ENCODE peak calls at places on chromosome 22, in seven cellular contexts. N is astrocyte of the cerebellum, Z is GM12878, X is GM12865, L is foreskin fibroblast, H is right lobe of liver, E is cardiac fibroblast. K is an unnamed sample.

GRCh38 chr22:31647516-31647915 is 14.5 kb downstream of the PISD start:
- DNase-seq in N (peak), Z (no peak), X (no peak), L (peak), H (no peak), E (peak), K (peak)

GRCh38 chr22:45918455-45919370 is 58.2 kb downstream of the WNT7B start:
- DNase-seq in N (peak), Z (no peak), X (no peak), L (no peak), H (no peak), E (peak), K (no peak)

GRCh38 chr22:28815101-28815500 is 14.7 kb upstream of the XBP1 start:
- DNase-seq in N (no peak), Z (no peak), X (no peak), L (no peak), H (no peak), E (no peak), K (no peak)

GRCh38 chr22:35315141-35315854 is 15.6 kb downstream of the TOM1 start:
- DNase-seq in N (no peak), Z (no peak), X (no peak), L (no peak), H (peak), E (no peak), K (no peak)

GRCh38 chr22:49768961-49769690 is 58.5 kb downstream of the BRD1 start:
- DNase-seq in N (peak), Z (no peak), X (no peak), L (peak), H (peak), E (peak), K (no peak)

GRCh38 chr22:41920271-41920976 is 5.5 kb upstream of the SHISA8 start:
- DNase-seq in N (no peak), Z (no peak), X (peak), L (no peak), H (no peak), E (no peak), K (no peak)

GRCh38 chr22:46071451-46072029 is 78.8 kb upstream of the PPARA start:
- DNase-seq in N (peak), Z (no peak), X (peak), L (peak), H (peak), E (peak), K (peak)

GRCh38 chr22:29705651-29706050 is 14.2 kb upstream of the CABP7 start:
- DNase-seq in N (no peak), Z (no peak), X (no peak), L (no peak), H (no peak), E (no peak), K (no peak)

GRCh38 chr22:50089231-50090140 is at the start of gene MOV10L1:
- DNase-seq in N (no peak), Z (no peak), X (no peak), L (peak), H (peak), E (peak), K (no peak)

GRCh38 chr22:45009881-45010531 is at the start of gene PHF21B:
- DNase-seq in N (peak), Z (no peak), X (peak), L (peak), H (peak), E (peak), K (no peak)

GRCh38 chr22:42443240-42444059 is 11.2 kb upstream of the NFAM1 start:
- DNase-seq in N (no peak), Z (no peak), X (no peak), L (no peak), H (no peak), E (peak), K (no peak)

GRCh38 chr22:32204211-32204855 is 540 bp downstream of the RFPL2 start:
- DNase-seq in N (no peak), Z (no peak), X (no peak), L (no peak), H (peak), E (no peak), K (no peak)

GRCh38 chr22:47371263-47372090 is 609.0 kb downstream of the TBC1D22A start:
- DNase-seq in N (no peak), Z (no peak), X (no peak), L (no peak), H (no peak), E (no peak), K (no peak)

GRCh38 chr22:42820075-42820763 is 36.9 kb downstream of the ARFGAP3 start:
- DNase-seq in N (peak), Z (no peak), X (peak), L (peak), H (no peak), E (peak), K (peak)

GRCh38 chr22:32378703-32379272 is 21.1 kb downstream of the RFPL3 start:
- DNase-seq in N (no peak), Z (no peak), X (peak), L (peak), H (no peak), E (peak), K (no peak)

GRCh38 chr22:41380993-41381328 is 781 bp upstream of the TEF start:
- DNase-seq in N (peak), Z (no peak), X (no peak), L (peak), H (no peak), E (peak), K (peak)

GRCh38 chr22:39621826-39622225 is 51.3 kb downstream of the CACNA1I start:
- DNase-seq in N (no peak), Z (no peak), X (no peak), L (no peak), H (no peak), E (no peak), K (no peak)

GRCh38 chr22:31296258-31296657 is 4.0 kb upstream of the PIK3IP1 start:
- DNase-seq in N (no peak), Z (no peak), X (no peak), L (peak), H (no peak), E (peak), K (no peak)

GRCh38 chr22:43974028-43974545 is 18.8 kb downstream of the SAMM50 start:
- DNase-seq in N (no peak), Z (no peak), X (no peak), L (no peak), H (no peak), E (no peak), K (no peak)

GRCh38 chr22:40414306-40414705 is 43.9 kb downstream of the SGSM3 start:
- DNase-seq in N (no peak), Z (no peak), X (no peak), L (no peak), H (no peak), E (no peak), K (peak)

GRCh38 chr22:42862045-42862734 is 5.1 kb upstream of the ARFGAP3 start:
- DNase-seq in N (peak), Z (no peak), X (no peak), L (no peak), H (no peak), E (no peak), K (no peak)

GRCh38 chr22:43956805-43957463 is 1.7 kb downstream of the SAMM50 start:
- DNase-seq in N (no peak), Z (no peak), X (no peak), L (no peak), H (no peak), E (peak), K (no peak)

GRCh38 chr22:33337524-33337923 is 279.3 kb upstream of the SYN3 start:
- DNase-seq in N (no peak), Z (no peak), X (no peak), L (no peak), H (peak), E (no peak), K (no peak)

GRCh38 chr22:31243339-31244043 is 31.4 kb downstream of the LIMK2 start:
- DNase-seq in N (no peak), Z (no peak), X (no peak), L (no peak), H (no peak), E (no peak), K (no peak)

GRCh38 chr22:47902646-47903180 is 1140.3 kb downstream of the TBC1D22A start:
- DNase-seq in N (no peak), Z (no peak), X (no peak), L (no peak), H (no peak), E (no peak), K (no peak)

GRCh38 chr22:45680932-45681700 is 9.5 kb downstream of the ATXN10 start:
- DNase-seq in N (no peak), Z (no peak), X (no peak), L (peak), H (no peak), E (peak), K (peak)

GRCh38 chr22:48796295-48797015 is 1031.2 kb downstream of the BRD1 start:
- DNase-seq in N (no peak), Z (no peak), X (no peak), L (no peak), H (no peak), E (no peak), K (no peak)

GRCh38 chr22:46303347-46303965 is 6.8 kb downstream of the GTSE1 start:
- DNase-seq in N (no peak), Z (no peak), X (no peak), L (peak), H (no peak), E (no peak), K (no peak)

GRCh38 chr22:43992331-43992821 is 31.7 kb upstream of the PARVB start:
- DNase-seq in N (peak), Z (no peak), X (no peak), L (peak), H (no peak), E (peak), K (peak)

DNA sequence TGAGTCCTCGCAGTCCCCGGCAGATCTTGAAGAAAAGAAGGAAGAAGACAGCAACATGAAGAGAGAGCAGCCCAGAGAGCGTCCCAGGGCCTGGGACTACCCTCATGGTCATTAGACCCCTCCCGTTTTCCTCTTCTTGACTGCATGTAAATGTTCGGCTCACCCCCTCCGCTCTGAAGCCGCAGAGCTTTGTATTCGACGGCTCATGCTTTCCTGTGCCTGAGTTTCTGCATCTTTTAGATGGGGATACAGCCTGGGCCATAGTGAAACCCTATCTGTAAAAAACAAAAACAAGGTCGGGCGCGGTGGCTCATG is 7.7 kb downstream of the USP18 start:
- DNase-seq in N (no peak), Z (no peak), X (no peak), L (no peak), H (no peak), E (no peak), K (no peak)
- H3K4me3 ChIP-seq in N (no peak), Z (no peak), X (no peak), L (no peak), H (no peak), E (no peak), K (no peak)

DNA sequence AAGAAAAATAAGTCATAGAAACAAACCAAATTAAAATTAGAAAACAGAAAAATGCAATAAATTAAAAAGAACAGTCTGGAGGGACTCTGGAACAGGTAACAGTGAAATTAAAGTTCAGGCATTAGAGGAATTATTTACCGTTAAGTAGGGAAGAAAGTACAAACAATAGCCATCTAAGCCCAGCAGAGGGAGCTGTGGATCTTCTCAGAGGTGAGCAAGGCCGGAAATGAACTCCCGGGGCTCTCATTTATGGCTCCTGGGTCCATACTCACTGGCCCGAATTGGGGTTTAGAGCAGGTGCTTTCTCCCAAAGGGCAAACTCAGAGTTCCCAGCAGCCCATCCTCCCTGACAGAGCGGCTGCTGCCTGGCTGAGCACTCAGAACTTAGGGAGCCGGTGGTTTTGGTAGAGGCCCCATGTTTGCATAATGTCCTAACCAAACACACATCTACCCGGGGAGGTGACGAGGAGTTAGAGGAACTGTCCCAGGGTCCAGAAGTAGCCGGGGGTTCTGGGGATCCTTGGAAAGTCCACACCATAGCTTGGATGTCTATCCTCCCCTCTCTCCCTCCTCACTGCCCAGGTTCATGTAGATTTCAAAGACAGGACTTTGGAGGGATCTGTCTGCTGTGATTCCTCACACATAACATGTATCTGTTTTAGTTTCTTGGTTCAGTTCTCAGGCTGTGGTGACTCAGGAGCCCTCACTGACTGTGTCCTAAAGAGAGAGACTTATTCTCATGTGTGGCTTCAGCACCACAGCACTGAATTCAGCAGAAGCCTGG is 87.7 kb upstream of the VPREB1 start:
- DNase-seq in N (peak), Z (peak), X (peak), L (peak), H (peak), E (peak), K (peak)
- TF ChIP-seq CTCF in N (peak), Z (peak), X (peak), L (peak), H (peak), E (peak), K (peak)

GRCh38 chr22:38213319-38214247 is 11.8 kb downstream of the MAFF start:
- DNase-seq in N (no peak), Z (peak), X (peak), L (no peak), H (peak), E (no peak), K (no peak)
- H3K4me3 ChIP-seq in N (peak), Z (peak), X (peak), L (no peak), H (peak), E (no peak), K (no peak)

GRCh38 chr22:20130319-20130718 is 1.3 kb upstream of the ZDHHC8 start:
- DNase-seq in N (no peak), Z (no peak), X (no peak), L (no peak), H (no peak), E (no peak), K (no peak)

GRCh38 chr22:20127869-20128618 is 3.6 kb upstream of the ZDHHC8 start:
- DNase-seq in N (no peak), Z (no peak), X (no peak), L (no peak), H (no peak), E (no peak), K (no peak)

GRCh38 chr22:20129747-20130014 is 1.9 kb upstream of the ZDHHC8 start:
- DNase-seq in N (no peak), Z (no peak), X (no peak), L (no peak), H (no peak), E (no peak), K (no peak)

GRCh38 chr22:20128619-20128901 is 3.0 kb upstream of the ZDHHC8 start:
- DNase-seq in N (no peak), Z (no peak), X (no peak), L (no peak), H (no peak), E (no peak), K (no peak)

GRCh38 chr22:20128902-20129746 is 2.5 kb upstream of the ZDHHC8 start:
- DNase-seq in N (no peak), Z (no peak), X (peak), L (no peak), H (peak), E (peak), K (no peak)
- TF ChIP-seq CTCF in N (no peak), Z (peak), X (peak), L (peak), H (peak), E (peak), K (peak)

GRCh38 chr22:19666663-19667593 is 47.4 kb upstream of the SEPTIN5 start:
- DNase-seq in N (peak), Z (no peak), X (no peak), L (no peak), H (no peak), E (peak), K (no peak)
- H3K4me3 ChIP-seq in N (no peak), Z (no peak), X (no peak), L (no peak), H (no peak), E (no peak), K (no peak)

GRCh38 chr22:36493690-36494110 is 12.3 kb upstream of the TXN2 start:
- DNase-seq in N (no peak), Z (peak), X (peak), L (no peak), H (peak), E (no peak), K (no peak)

GRCh38 chr22:36497910-36498669 is 8.8 kb downstream of the FOXRED2 start:
- DNase-seq in N (no peak), Z (no peak), X (no peak), L (no peak), H (no peak), E (no peak), K (no peak)
- TF ChIP-seq CTCF in N (no peak), Z (no peak), X (no peak), L (no peak), H (no peak), E (peak), K (no peak)

GRCh38 chr22:27681037-27681436 is 120.5 kb downstream of the MN1 start:
- DNase-seq in N (no peak), Z (no peak), X (no peak), L (no peak), H (no peak), E (no peak), K (no peak)

GRCh38 chr22:27680636-27681035 is 120.9 kb downstream of the MN1 start:
- DNase-seq in N (no peak), Z (no peak), X (no peak), L (no peak), H (no peak), E (no peak), K (no peak)

GRCh38 chr22:27684856-27685255 is 116.7 kb downstream of the MN1 start:
- DNase-seq in N (no peak), Z (no peak), X (no peak), L (no peak), H (no peak), E (peak), K (no peak)

GRCh38 chr22:27679722-27680488 is 121.7 kb downstream of the MN1 start:
- DNase-seq in N (no peak), Z (no peak), X (no peak), L (no peak), H (no peak), E (no peak), K (no peak)

DNA sequence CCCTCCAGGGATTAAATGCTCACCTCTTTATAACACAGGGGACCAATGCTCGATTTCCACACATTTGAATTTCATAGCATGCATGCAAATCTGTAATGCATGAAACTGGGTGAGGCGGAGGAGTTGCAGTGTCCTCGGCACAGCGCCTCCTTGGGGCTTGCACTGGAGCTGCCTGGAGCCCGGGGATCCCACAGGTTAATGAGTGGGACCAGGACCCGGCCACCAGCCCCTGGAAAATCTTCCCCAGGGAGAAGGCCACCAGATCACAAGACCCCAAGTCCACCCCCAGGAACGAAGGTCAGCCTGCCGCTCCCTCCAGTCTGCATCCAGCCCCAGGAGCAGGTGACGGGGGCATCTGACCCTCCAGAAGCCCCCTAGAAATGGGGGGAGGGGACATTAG is 119.1 kb downstream of the MN1 start:
- DNase-seq in N (no peak), Z (no peak), X (no peak), L (no peak), H (no peak), E (no peak), K (no peak)
- H3K4me3 ChIP-seq in N (no peak), Z (no peak), X (no peak), L (no peak), H (no peak), E (no peak), K (no peak)

GRCh38 chr22:20233351-20234313 is 34.5 kb downstream of the RTN4R start:
- DNase-seq in N (no peak), Z (no peak), X (no peak), L (no peak), H (no peak), E (no peak), K (no peak)
- TF ChIP-seq CTCF in N (no peak), Z (no peak), X (no peak), L (no peak), H (no peak), E (no peak), K (no peak)